ENCODE peak calls at places on chromosome X, in five cellular contexts. Z, U, Y, S and V are unnamed samples.

GRCh38 chrX:72634321-72634720 is 61.7 kb upstream of the HDAC8 start:
- DNase-seq in Y (no peak), S (no peak), Z (no peak), U (no peak), V (no peak)

GRCh38 chrX:34521563-34521962 is 135.5 kb downstream of the TMEM47 start:
- DNase-seq in Z (no peak), U (no peak), S (no peak), Y (no peak), V (no peak)

GRCh38 chrX:9566150-9566621 is 101.3 kb downstream of the TBL1X start:
- DNase-seq in S (peak; percentile 53), Z (no peak), U (peak; percentile 44), Y (peak; percentile 74), V (no peak)

GRCh38 chrX:21799767-21800166 is 39.6 kb upstream of the MBTPS2 start:
- DNase-seq in Y (peak; percentile 15), Z (no peak), S (no peak), U (no peak), V (no peak)

GRCh38 chrX:133229361-133229760 is 11.2 kb upstream of the TFDP3 start:
- DNase-seq in U (no peak), S (no peak), Z (no peak), Y (peak; percentile 3), V (no peak)

GRCh38 chrX:10015711-10016515 is 48.8 kb downstream of the CLDN34 start:
- DNase-seq in U (peak; percentile 62), Y (peak; percentile 77), Z (peak; percentile 87), S (peak; percentile 49), V (no peak)

GRCh38 chrX:46310815-46311497 is 234.3 kb downstream of the ZNF674 start:
- DNase-seq in Y (no peak), S (no peak), Z (no peak), U (no peak), V (no peak)

GRCh38 chrX:100316987-100317386 is 93.1 kb downstream of the PCDH19 start:
- DNase-seq in U (peak; percentile 10), S (no peak), Y (no peak), Z (no peak), V (no peak)

GRCh38 chrX:78673256-78673655 is 14.1 kb upstream of the RTL3 start:
- DNase-seq in U (no peak), Y (no peak), S (no peak), Z (no peak), V (no peak)

GRCh38 chrX:122475306-122475705 is 708.8 kb upstream of the GRIA3 start:
- DNase-seq in S (no peak), Z (no peak), U (no peak), Y (no peak), V (no peak)

GRCh38 chrX:29024813-29025342 is 437.6 kb downstream of the IL1RAPL1 start:
- DNase-seq in U (no peak), Z (no peak), Y (peak; percentile 0), S (no peak), V (no peak)

GRCh38 chrX:119121341-119121740 is 6.3 kb downstream of the KIAA1210 start:
- DNase-seq in Z (no peak), U (no peak), Y (peak; percentile 67), S (no peak), V (no peak)

GRCh38 chrX:86078650-86079049 is 31.3 kb upstream of the CHM start:
- DNase-seq in S (no peak), Z (no peak), Y (no peak), U (no peak), V (no peak)

GRCh38 chrX:74923942-74924448 is 1.3 kb downstream of the NEXMIF start:
- DNase-seq in Y (no peak), S (peak; percentile 23), Z (peak; percentile 80), U (no peak), V (no peak)

GRCh38 chrX:132022115-132022862 is 813 bp upstream of the STK26 start:
- DNase-seq in U (no peak), Z (no peak), Y (peak; percentile 34), S (no peak), V (no peak)

GRCh38 chrX:112901821-112902732 is 61.4 kb upstream of the AMOT start:
- DNase-seq in Z (no peak), Y (no peak), S (no peak), U (no peak), V (no peak)

GRCh38 chrX:40054793-40055192 is 43.0 kb downstream of the BCOR start:
- DNase-seq in Y (peak; percentile 29), U (no peak), Z (no peak), S (no peak), V (no peak)

GRCh38 chrX:40055495-40055894 is 42.3 kb downstream of the BCOR start:
- DNase-seq in S (no peak), Y (no peak), Z (no peak), U (no peak), V (no peak)

GRCh38 chrX:40049084-40049641 is 48.6 kb downstream of the BCOR start:
- DNase-seq in Z (no peak), Y (no peak), S (no peak), U (no peak), V (no peak)

GRCh38 chrX:40047485-40047884 is 50.3 kb downstream of the BCOR start:
- DNase-seq in U (no peak), Y (no peak), S (no peak), Z (no peak), V (no peak)

DNA sequence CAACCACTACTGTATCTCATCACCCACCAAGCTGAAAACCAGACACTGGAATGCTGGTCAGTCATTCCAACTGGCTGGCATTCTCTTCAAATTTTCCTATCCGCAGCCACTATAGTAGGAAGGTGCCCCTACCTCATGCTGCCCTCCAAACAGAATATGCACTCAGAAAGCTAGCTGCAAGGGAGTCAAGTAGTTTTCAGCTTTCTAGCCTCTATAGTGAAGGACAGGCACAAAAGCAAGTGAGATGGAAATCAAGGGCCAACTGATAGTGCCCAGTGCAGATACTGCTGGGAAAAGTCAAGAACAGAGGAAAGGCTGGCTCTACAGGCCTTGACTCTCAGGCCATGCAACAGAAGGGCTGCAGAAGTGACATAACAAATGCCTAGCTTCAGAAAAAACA is 47.2 kb downstream of the BCOR start:
- DNase-seq in Z (no peak), S (no peak), U (no peak), Y (no peak), V (no peak)
- H3K9me3 ChIP-seq in Z (peaks cover 10% of the 10 kb centered on the region), S (peaks cover 8% of the 10 kb centered on the region), U (peaks cover 32% of the 10 kb centered on the region), Y (peaks cover 64% of the 10 kb centered on the region), V (peaks cover 63% of the 10 kb centered on the region)

GRCh38 chrX:71492086-71493065 is 40.5 kb upstream of the OGT start:
- DNase-seq in Z (peak; percentile 89), S (peak; percentile 27), Y (no peak), U (peak; percentile 56), V (no peak)
- H3K4me3 ChIP-seq in Z (peak overlapping the region; percentile 64), S (peak overlapping the region; percentile 45), Y (peak overlapping the region; percentile 76), U (peak overlapping the region; percentile 73), V (peak overlapping the region; percentile 54)

GRCh38 chrX:39063702-39064101 is 262.4 kb downstream of the MID1IP1 start:
- DNase-seq in S (peak; percentile 41), Y (no peak), Z (no peak), U (no peak), V (no peak)

GRCh38 chrX:39063037-39063436 is 261.8 kb downstream of the MID1IP1 start:
- DNase-seq in Y (no peak), U (no peak), S (peak; percentile 65), Z (no peak), V (no peak)

GRCh38 chrX:39065051-39065871 is 264.0 kb downstream of the MID1IP1 start:
- DNase-seq in U (no peak), Z (peak; percentile 18), Y (no peak), S (no peak), V (no peak)

GRCh38 chrX:39058724-39059123 is 257.5 kb downstream of the MID1IP1 start:
- DNase-seq in U (no peak), Z (no peak), S (no peak), Y (no peak), V (no peak)

DNA sequence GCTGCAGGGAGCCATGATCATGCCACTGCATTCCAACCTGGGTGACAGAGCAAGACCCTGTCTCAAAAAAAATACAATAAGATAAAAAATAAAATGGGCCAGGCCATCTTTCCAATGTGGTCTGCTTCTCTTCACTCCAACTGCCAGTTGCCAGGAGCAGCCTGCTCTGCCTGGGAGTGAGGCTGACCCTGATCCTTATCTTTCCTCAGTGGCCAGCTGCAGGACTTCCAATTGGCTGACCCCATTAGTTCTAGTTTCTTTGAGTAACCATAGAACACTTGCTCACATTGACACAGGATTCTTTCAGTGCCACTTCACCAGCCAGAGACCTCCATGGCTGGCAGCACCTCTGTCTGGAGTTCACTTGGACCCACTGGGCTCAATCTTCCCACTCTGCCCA is 258.6 kb downstream of the MID1IP1 start:
- DNase-seq in U (no peak), S (no peak), Z (no peak), Y (no peak), V (no peak)
- H3K9me3 ChIP-seq in U (peaks cover 8% of the 10 kb centered on the region), S (no peaks in the 10 kb centered on the region), Z (no peaks in the 10 kb centered on the region), Y (peaks cover 26% of the 10 kb centered on the region), V (peaks cover 14% of the 10 kb centered on the region)

GRCh38 chrX:70437011-70437410 is 7.6 kb upstream of the DLG3 start:
- DNase-seq in Y (no peak), S (no peak), U (no peak), Z (no peak), V (no peak)

GRCh38 chrX:70434914-70435586 is 9.6 kb upstream of the DLG3 start:
- DNase-seq in Y (peak; percentile 75), U (peak; percentile 33), Z (no peak), S (no peak), V (no peak)

GRCh38 chrX:70437921-70438665 is 6.5 kb upstream of the DLG3 start:
- DNase-seq in Y (no peak), Z (no peak), U (no peak), S (no peak), V (no peak)

GRCh38 chrX:70434352-70434866 is 10.2 kb upstream of the DLG3 start:
- DNase-seq in Z (peak; percentile 91), U (peak; percentile 87), S (peak; percentile 86), Y (peak; percentile 82), V (peak; percentile 81)

GRCh38 chrX:70436380-70436779 is 8.3 kb upstream of the DLG3 start:
- DNase-seq in U (no peak), Z (no peak), Y (peak; percentile 8), S (no peak), V (no peak)
- H3K4me3 ChIP-seq in U (no peak overlapping the region), Z (no peak overlapping the region), Y (no peak overlapping the region), S (no peak overlapping the region), V (no peak overlapping the region)

GRCh38 chrX:2595258-2595657 is 94.5 kb upstream of the DHRSX start:
- DNase-seq in Z (no peak), Y (no peak), U (no peak), S (no peak), V (no peak)

GRCh38 chrX:2596856-2597255 is 94.2 kb upstream of the CD99 start:
- DNase-seq in S (no peak), Y (no peak), U (no peak), Z (no peak), V (no peak)

GRCh38 chrX:2596050-2596449 is 95.0 kb upstream of the CD99 start:
- DNase-seq in Y (no peak), S (no peak), Z (no peak), U (no peak), V (no peak)

GRCh38 chrX:2600564-2600963 is 90.5 kb upstream of the CD99 start:
- DNase-seq in U (no peak), Z (no peak), S (no peak), Y (no peak), V (no peak)
- H3K9me3 ChIP-seq in U (no peaks in the 10 kb centered on the region), Z (no peaks in the 10 kb centered on the region), S (no peaks in the 10 kb centered on the region), Y (no peaks in the 10 kb centered on the region), V (no peaks in the 10 kb centered on the region)